ENCODE peak calls at places on chromosomes 3 and 15, in four cellular contexts. D is K562, W is GM12878, K is SK-N-SH. G is an unnamed sample.

GRCh38 chr15:79340315-79340602 is 29.3 kb downstream of the TMED3 start:
- DNase-seq in D (no peak), W (no peak), K (no peak), G (no peak)

GRCh38 chr3:195068481-195069080 is 202.4 kb downstream of the XXYLT1 start:
- DNase-seq in D (no peak), W (no peak), K (no peak), G (no peak)

GRCh38 chr3:51408021-51408420 is 16.9 kb downstream of the RBM15B start:
- DNase-seq in D (no peak), W (no peak), K (no peak), G (no peak)

GRCh38 chr15:52082197-52083036 is 30.2 kb downstream of the BCL2L10 start:
- DNase-seq in D (no peak), W (peak; percentile 86), K (no peak), G (no peak)

GRCh38 chr15:35561308-35561707 is 15.3 kb upstream of the DPH6 start:
- DNase-seq in D (no peak), W (no peak), K (no peak), G (no peak)

GRCh38 chr15:65132841-65133549 is 613 bp downstream of the PDCD7 start:
- DNase-seq in D (peak; percentile 45), W (no peak), K (peak; percentile 80), G (peak; percentile 65)

GRCh38 chr3:53223541-53223966 is 32.3 kb downstream of the TKT start:
- DNase-seq in D (no peak), W (no peak), K (no peak), G (no peak)

GRCh38 chr3:183008799-183009198 is 28.5 kb upstream of the DCUN1D1 start:
- DNase-seq in D (no peak), W (no peak), K (no peak), G (no peak)

GRCh38 chr15:43469867-43470266 is 23.1 kb downstream of the TP53BP1 start:
- DNase-seq in D (peak; percentile 80), W (no peak), K (no peak), G (no peak)

GRCh38 chr3:159764211-159765024 is 224.2 kb upstream of the IL12A start:
- DNase-seq in D (peak; percentile 1), W (no peak), K (peak; percentile 83), G (peak; percentile 62)

GRCh38 chr3:908839-909238 is 184.0 kb upstream of the CNTN6 start:
- DNase-seq in D (no peak), W (no peak), K (peak; percentile 5), G (no peak)

GRCh38 chr3:151330374-151330773 is 1.0 kb upstream of the P2RY13 start:
- DNase-seq in D (no peak), W (no peak), K (no peak), G (no peak)

GRCh38 chr3:176566757-176567156 is 630.5 kb downstream of the TBL1XR1 start:
- DNase-seq in D (no peak), W (no peak), K (no peak), G (no peak)

GRCh38 chr3:49501258-49501609 is 31.2 kb downstream of the DAG1 start:
- DNase-seq in D (no peak), W (no peak), K (no peak), G (no peak)

GRCh38 chr3:188772886-188773285 is 398.9 kb upstream of the TPRG1 start:
- DNase-seq in D (no peak), W (no peak), K (no peak), G (no peak)

GRCh38 chr3:40312661-40313226 is 3.2 kb downstream of the EIF1B start:
- DNase-seq in D (peak; percentile 58), W (no peak), K (no peak), G (no peak)

GRCh38 chr3:50256978-50257890 is 11.7 kb upstream of the SEMA3B start:
- DNase-seq in D (peak; percentile 33), W (no peak), K (peak; percentile 65), G (peak; percentile 82)

DNA sequence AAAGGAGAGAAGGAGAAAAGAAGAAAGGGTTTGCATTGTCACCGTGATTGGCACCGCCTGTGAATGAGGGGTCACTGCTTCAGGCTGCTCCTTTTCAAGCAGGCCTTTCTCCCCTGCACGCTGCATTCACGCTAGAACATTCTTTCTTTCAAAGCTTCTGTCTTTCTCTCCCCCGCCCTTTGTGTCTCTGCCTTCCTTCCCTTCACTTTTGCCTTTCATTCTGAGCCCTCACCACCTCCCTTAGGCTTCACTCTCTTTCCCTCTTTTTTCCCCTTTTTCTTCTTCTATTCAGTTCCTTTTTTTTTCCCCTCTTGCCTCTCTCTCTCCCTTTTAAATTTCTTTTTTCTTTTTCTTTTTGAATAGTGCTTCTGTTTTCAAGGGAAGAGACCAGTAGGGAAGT is 42.5 kb downstream of the ZNF710 start:
- DNase-seq in D (no peak), W (no peak), K (no peak), G (no peak)
- TF ChIP-seq USF1 in D (no peak), W (no peak), K (no peak), G (no peak)

GRCh38 chr3:18988619-18989229 is 159.6 kb upstream of the KCNH8 start:
- DNase-seq in D (peak; percentile 1), W (no peak), K (peak; percentile 50), G (no peak)
- TF ChIP-seq USF1 in D (no peak), W (no peak), K (no peak), G (no peak)

GRCh38 chr15:40360015-40360414 is 2.0 kb downstream of the DISP2 start:
- DNase-seq in D (no peak), W (no peak), K (no peak), G (no peak)
- TF ChIP-seq USF1 in D (no peak), W (no peak), K (no peak), G (no peak)

GRCh38 chr3:191143224-191143623 is 55.8 kb upstream of the OSTN start:
- DNase-seq in D (no peak), W (no peak), K (no peak), G (no peak)

GRCh38 chr3:191151653-191152052 is 47.4 kb upstream of the OSTN start:
- DNase-seq in D (no peak), W (no peak), K (no peak), G (no peak)

GRCh38 chr3:191148131-191148530 is 50.9 kb upstream of the OSTN start:
- DNase-seq in D (no peak), W (no peak), K (no peak), G (no peak)
- TF ChIP-seq USF1 in D (no peak), W (no peak), K (no peak), G (no peak)

GRCh38 chr15:91271565-91272153 is 171.6 kb downstream of the SV2B start:
- DNase-seq in D (peak; percentile 75), W (peak; percentile 19), K (peak; percentile 69), G (peak; percentile 64)
- TF ChIP-seq USF1 in D (no peak), W (no peak), K (no peak), G (no peak)